ENCODE peak calls at places on chromosomes 4 and X, in seven cellular contexts. B, X, Y, Q, R, F and Z are unnamed samples.

GRCh38 chr4:26701786-26702227 is 117.9 kb downstream of the TBC1D19 start:
- DNase-seq in X (peak), Y (no peak), Q (no peak), B (no peak), F (no peak), R (no peak), Z (no peak)

GRCh38 chr4:123481034-123481433 is 84.4 kb downstream of the SPRY1 start:
- DNase-seq in Q (no peak), X (no peak), F (no peak), Y (no peak), B (no peak), R (no peak), Z (no peak)

GRCh38 chrX:15908891-15909290 is 54.3 kb upstream of the AP1S2 start:
- DNase-seq in X (no peak), F (peak), B (no peak), Y (peak), R (no peak), Q (no peak), Z (no peak)

GRCh38 chrX:15749642-15750610 is 11.9 kb downstream of the CA5B start:
- DNase-seq in Q (peak), R (no peak), F (peak), X (no peak), Y (no peak), B (peak), Z (peak)

GRCh38 chr4:22268350-22269025 is 247.4 kb downstream of the ADGRA3 start:
- DNase-seq in B (no peak), F (no peak), R (no peak), Q (no peak), Y (no peak), X (no peak), Z (no peak)

GRCh38 chrX:9475984-9476383 is 11.1 kb downstream of the TBL1X start:
- DNase-seq in Q (no peak), X (no peak), Y (no peak), F (no peak), B (no peak), R (no peak), Z (no peak)

GRCh38 chr4:2009651-2010233 is 968 bp upstream of the NELFA start:
- DNase-seq in R (peak), Y (peak), X (peak), F (peak), Q (peak), B (peak), Z (peak)

GRCh38 chr4:75736862-75737261 is 12.5 kb downstream of the USO1 start:
- DNase-seq in B (no peak), F (no peak), Q (no peak), Y (no peak), R (no peak), X (no peak), Z (no peak)

GRCh38 chr4:8905236-8905772 is 33.7 kb upstream of the HMX1 start:
- DNase-seq in B (no peak), Y (no peak), R (no peak), Q (no peak), X (no peak), F (no peak), Z (no peak)

GRCh38 chrX:68669872-68670271 is 22.4 kb downstream of the STARD8 start:
- DNase-seq in X (no peak), B (no peak), R (no peak), Y (no peak), F (no peak), Q (no peak), Z (no peak)